ENCODE peak calls at places on chromosomes 7 and 10, in four cellular contexts. F is globus pallidus, P is DMS 273 treated with DMSO at 0.1 percent for 48 hours, E is posterior cingulate gyrus. B is an unnamed sample.

GRCh38 chr7:32496052-32496813 is 944 bp downstream of the AVL9 start:
- DNase-seq in P (no peak), F (peak), E (no peak), B (no peak)

GRCh38 chr7:51082096-51082840 is 234.3 kb downstream of the COBL start:
- DNase-seq in P (no peak), E (no peak), F (no peak), B (no peak)

GRCh38 chr10:121653608-121654007 is 55.4 kb upstream of the FGFR2 start:
- DNase-seq in E (no peak), F (no peak), P (no peak), B (no peak)

GRCh38 chr7:33579561-33579960 is 325.8 kb upstream of the BMPER start:
- DNase-seq in F (no peak), P (no peak), E (no peak), B (no peak)

GRCh38 chr10:127196227-127196954 is at the start of gene INSYN2A:
- DNase-seq in P (no peak), E (peak), F (peak), B (no peak)

GRCh38 chr7:107186242-107186641 is 17.4 kb downstream of the HBP1 start:
- DNase-seq in F (no peak), P (no peak), E (no peak), B (no peak)

GRCh38 chr7:71255537-71256178 is 123.7 kb downstream of the GALNT17 start:
- DNase-seq in P (no peak), F (no peak), E (no peak), B (no peak)

GRCh38 chr7:108253275-108254044 is 123.3 kb upstream of the LAMB4 start:
- DNase-seq in P (peak), F (no peak), E (no peak), B (no peak)

GRCh38 chr10:88538038-88538437 is 45.1 kb downstream of the RNLS start:
- DNase-seq in P (no peak), E (no peak), F (no peak), B (no peak)

GRCh38 chr10:96043895-96044580 is 655 bp downstream of the CCNJ start:
- DNase-seq in F (peak), E (peak), P (no peak), B (peak)

GRCh38 chr7:88312061-88312663 is 5.5 kb upstream of the STEAP4 start:
- DNase-seq in P (no peak), F (no peak), E (no peak), B (no peak)

GRCh38 chr7:115748123-115748738 is 282.3 kb downstream of the TFEC start:
- DNase-seq in P (no peak), E (no peak), F (no peak), B (no peak)

GRCh38 chr10:103499881-103500280 is 6.4 kb downstream of the NEURL1 start:
- DNase-seq in F (no peak), P (no peak), E (peak), B (no peak)

GRCh38 chr7:75980865-75981449 is 13.4 kb downstream of the TMEM120A start:
- DNase-seq in F (no peak), P (no peak), E (no peak), B (no peak)

GRCh38 chr7:977326-978048 is 2.1 kb upstream of the COX19 start:
- DNase-seq in P (no peak), F (peak), E (no peak), B (no peak)

GRCh38 chr7:137846588-137847417 is at the start of gene DGKI:
- DNase-seq in E (peak), P (no peak), F (peak), B (peak)

GRCh38 chr7:84647797-84648762 is 453.5 kb upstream of the SEMA3A start:
- DNase-seq in E (no peak), F (no peak), P (no peak), B (no peak)

GRCh38 chr7:70392282-70392681 is 739.7 kb upstream of the GALNT17 start:
- DNase-seq in E (no peak), P (no peak), F (no peak), B (no peak)

GRCh38 chr10:102731222-102731800 is 12.4 kb upstream of the WBP1L start:
- DNase-seq in P (no peak), F (no peak), E (no peak), B (no peak)

GRCh38 chr7:6106140-6106904 is 75.1 kb downstream of the ANKRD61 start:
- DNase-seq in F (peak), P (no peak), E (no peak), B (peak)

GRCh38 chr10:70578371-70578947 is 24.1 kb downstream of the PRF1 start:
- DNase-seq in E (no peak), F (no peak), P (no peak), B (peak)

GRCh38 chr10:102267748-102268147 is 22.4 kb downstream of the GBF1 start:
- DNase-seq in F (no peak), E (no peak), P (no peak), B (no peak)

GRCh38 chr7:113179313-113179712 is 61.0 kb upstream of the SMIM30 start:
- DNase-seq in F (no peak), E (no peak), P (no peak), B (no peak)

GRCh38 chr7:46145412-46145811 is 224.3 kb upstream of the IGFBP3 start:
- DNase-seq in P (no peak), F (no peak), E (no peak), B (no peak)

GRCh38 chr7:141323826-141324225 is 227.4 kb upstream of the AGK start:
- DNase-seq in P (no peak), F (no peak), E (no peak), B (no peak)

GRCh38 chr10:88522715-88523114 is 60.4 kb downstream of the RNLS start:
- DNase-seq in F (no peak), E (no peak), P (no peak), B (no peak)

GRCh38 chr7:149666360-149666905 is 107.0 kb downstream of the ZNF467 start:
- DNase-seq in E (no peak), F (no peak), P (no peak), B (no peak)

GRCh38 chr7:16223963-16224707 is 197.2 kb downstream of the CRPPA start:
- DNase-seq in F (no peak), P (no peak), E (no peak), B (no peak)

GRCh38 chr10:79378647-79379511 is 31.6 kb downstream of the PPIF start:
- DNase-seq in F (no peak), E (no peak), P (no peak), B (no peak)

GRCh38 chr7:135930565-135931423 is 46.4 kb downstream of the MTPN start:
- DNase-seq in P (no peak), E (no peak), F (no peak), B (no peak)

GRCh38 chr10:44293842-44294241 is 91.1 kb downstream of the CXCL12 start:
- DNase-seq in E (no peak), F (no peak), P (no peak), B (no peak)

GRCh38 chr7:7693881-7694280 is 24.5 kb downstream of the RPA3 start:
- DNase-seq in P (no peak), F (no peak), E (no peak), B (no peak)

GRCh38 chr10:79001082-79001885 is 67.5 kb upstream of the ZMIZ1 start:
- DNase-seq in E (no peak), P (no peak), F (no peak), B (no peak)

B was measured in GM06990.